ENCODE peak calls at places on chromosomes 4 and X, in ten cellular contexts. W is aorta, T is mucosa of descending colon, K is right atrium auricular region, B is mammary epithelial cell, L is coronary artery, O is lower leg skin, C is cardiac fibroblast, D is OCI-LY7, S is sigmoid colon. X is an unnamed sample.

GRCh38 chr4:165398570-165398969 is 19.8 kb downstream of the CPE start:
- DNase-seq in W (no peak), B (peak), L (no peak), K (no peak), S (no peak), D (peak), T (no peak), O (no peak), C (peak), X (no peak)

GRCh38 chrX:136694491-136695087 is 46.6 kb downstream of the CD40LG start:
- DNase-seq in W (no peak), D (peak), O (no peak), C (peak), L (no peak), B (peak), T (no peak), S (no peak), K (no peak), X (no peak)

GRCh38 chrX:124829930-124830329 is 483.6 kb downstream of the SH2D1A start:
- DNase-seq in W (no peak), S (no peak), C (no peak), O (no peak), D (peak), T (no peak), L (no peak), K (no peak), B (no peak), X (no peak)

GRCh38 chrX:49263631-49264030 is 879 bp downstream of the FOXP3 start:
- DNase-seq in O (no peak), T (no peak), S (no peak), K (no peak), C (no peak), D (no peak), W (no peak), L (no peak), B (no peak), X (no peak)

GRCh38 chr4:143386812-143387211 is 50.1 kb downstream of the GAB1 start:
- DNase-seq in S (no peak), C (no peak), L (no peak), W (no peak), K (no peak), D (no peak), B (no peak), T (no peak), O (no peak), X (no peak)

GRCh38 chr4:98631506-98631905 is 26.9 kb downstream of the TSPAN5 start:
- DNase-seq in K (no peak), D (no peak), O (no peak), T (no peak), S (no peak), W (no peak), L (no peak), C (no peak), B (no peak), X (no peak)

GRCh38 chrX:20265726-20266681 is 705 bp downstream of the RPS6KA3 start:
- DNase-seq in S (peak), L (peak), W (peak), K (no peak), O (no peak), D (peak), C (no peak), B (peak), T (peak), X (no peak)

GRCh38 chr4:40736910-40737309 is 12.8 kb upstream of the NSUN7 start:
- DNase-seq in W (no peak), C (peak), T (no peak), S (no peak), L (no peak), B (peak), D (peak), K (no peak), O (no peak), X (no peak)

GRCh38 chr4:154982187-154983047 is 201.3 kb downstream of the RBM46 start:
- DNase-seq in C (peak), W (peak), L (peak), K (peak), O (peak), D (peak), S (no peak), B (peak), T (no peak), X (no peak)

GRCh38 chr4:26069218-26069617 is 155.2 kb downstream of the SMIM20 start:
- DNase-seq in S (no peak), C (peak), K (no peak), O (no peak), T (no peak), L (no peak), D (peak), W (no peak), B (no peak), X (no peak)

GRCh38 chr4:22217480-22217879 is 268.9 kb upstream of the KCNIP4 start:
- DNase-seq in W (no peak), L (no peak), D (no peak), O (no peak), K (no peak), B (no peak), C (no peak), T (no peak), S (no peak), X (no peak)

GRCh38 chr4:1236103-1236641 is 12.8 kb downstream of the CTBP1 start:
- DNase-seq in S (peak), K (no peak), D (no peak), O (no peak), W (peak), C (no peak), L (peak), T (peak), B (no peak), X (no peak)

GRCh38 chr4:2255501-2256155 is 6.3 kb downstream of the MXD4 start:
- DNase-seq in O (peak), D (no peak), B (no peak), C (peak), S (peak), W (peak), L (peak), K (peak), T (peak), X (no peak)

GRCh38 chr4:185583813-185584212 is 48.5 kb upstream of the PDLIM3 start:
- DNase-seq in K (no peak), T (no peak), S (no peak), L (no peak), D (no peak), C (no peak), B (no peak), O (no peak), W (no peak), X (no peak)

GRCh38 chr4:145161549-145161948 is 18.8 kb downstream of the OTUD4 start:
- DNase-seq in C (no peak), B (no peak), S (no peak), O (no peak), D (no peak), L (no peak), W (no peak), T (no peak), K (no peak), X (no peak)

GRCh38 chrX:1316527-1316926 is 20.1 kb upstream of the IL3RA start:
- DNase-seq in S (peak), B (no peak), O (peak), D (no peak), C (no peak), L (no peak), T (peak), K (peak), W (peak), X (no peak)

GRCh38 chrX:144791298-144791697 is 456.0 kb upstream of the SPANXN1 start:
- DNase-seq in B (peak), S (no peak), K (no peak), L (no peak), O (no peak), W (no peak), C (no peak), D (no peak), T (no peak), X (peak)

GRCh38 chr4:3530051-3530450 is 2.2 kb downstream of the LRPAP1 start:
- DNase-seq in L (peak), W (no peak), B (no peak), K (no peak), S (peak), C (no peak), T (peak), O (no peak), D (no peak), X (no peak)

GRCh38 chr4:16969696-16970135 is 71.3 kb upstream of the LDB2 start:
- DNase-seq in L (no peak), W (peak), S (peak), D (no peak), B (no peak), T (no peak), O (no peak), K (no peak), C (peak), X (no peak)

GRCh38 chrX:12390301-12390700 is 252.0 kb downstream of the FRMPD4 start:
- DNase-seq in S (no peak), W (no peak), C (peak), D (no peak), O (no peak), L (no peak), T (no peak), K (no peak), B (no peak), X (no peak)

GRCh38 chr4:15735531-15735930 is 32.7 kb downstream of the BST1 start:
- DNase-seq in O (no peak), B (no peak), S (no peak), W (no peak), L (no peak), D (no peak), T (no peak), C (no peak), K (no peak), X (no peak)

GRCh38 chrX:6226646-6227444 is 1.8 kb downstream of the NLGN4X start:
- DNase-seq in C (no peak), K (no peak), D (no peak), O (no peak), T (peak), B (no peak), L (no peak), S (no peak), W (no peak), X (no peak)

GRCh38 chrX:110173192-110174175 is 144.4 kb downstream of the AMMECR1 start:
- DNase-seq in W (no peak), T (no peak), C (peak), K (no peak), O (no peak), B (peak), D (no peak), S (no peak), L (no peak), X (no peak)

GRCh38 chr4:153522800-153523089 is 56.6 kb downstream of the TMEM131L start:
- DNase-seq in W (no peak), L (no peak), D (peak), B (no peak), O (no peak), K (no peak), S (no peak), T (no peak), C (no peak), X (no peak)

GRCh38 chr4:77903186-77903585 is 40.6 kb downstream of the MRPL1 start:
- DNase-seq in K (no peak), L (no peak), S (no peak), C (no peak), O (no peak), W (no peak), T (no peak), D (no peak), B (peak), X (no peak)

GRCh38 chrX:28188526-28188925 is 207.3 kb upstream of the DCAF8L1 start:
- DNase-seq in K (no peak), C (no peak), D (no peak), T (no peak), B (peak), L (no peak), O (no peak), S (no peak), W (no peak), X (no peak)

GRCh38 chr4:25928956-25929336 is 14.9 kb downstream of the SMIM20 start:
- DNase-seq in D (no peak), S (no peak), O (no peak), L (no peak), B (no peak), W (no peak), C (peak), K (no peak), T (no peak), X (no peak)

GRCh38 chr4:123163501-123163900 is 233.1 kb upstream of the SPRY1 start:
- DNase-seq in O (no peak), S (no peak), W (no peak), T (no peak), K (no peak), L (no peak), C (no peak), D (no peak), B (peak), X (no peak)

GRCh38 chr4:165379662-165380061 is 854 bp downstream of the CPE start:
- DNase-seq in O (no peak), S (no peak), K (no peak), B (no peak), C (peak), L (peak), D (no peak), T (no peak), W (peak), X (no peak)

GRCh38 chrX:132875705-132876508 is 82.5 kb downstream of the HS6ST2 start:
- DNase-seq in W (no peak), L (no peak), D (no peak), B (no peak), O (no peak), C (no peak), S (no peak), K (no peak), T (no peak), X (no peak)

GRCh38 chr4:11446156-11446811 is 17.6 kb upstream of the HS3ST1 start:
- DNase-seq in C (peak), T (no peak), D (no peak), S (no peak), L (no peak), O (no peak), W (no peak), K (no peak), B (peak), X (no peak)

GRCh38 chr4:7240341-7240740 is 48.0 kb downstream of the SORCS2 start:
- DNase-seq in T (no peak), B (no peak), O (no peak), C (no peak), W (peak), K (no peak), D (no peak), L (no peak), S (no peak), X (no peak)

GRCh38 chr4:82901129-82901718 is 689 bp downstream of the THAP9 start:
- DNase-seq in T (no peak), B (no peak), O (no peak), W (no peak), K (no peak), C (no peak), L (no peak), S (no peak), D (no peak), X (no peak)

GRCh38 chrX:39133971-39134370 is 332.7 kb downstream of the MID1IP1 start:
- DNase-seq in O (no peak), L (no peak), C (no peak), S (no peak), K (no peak), D (peak), T (peak), B (no peak), W (no peak), X (no peak)

GRCh38 chrX:53280703-53281320 is 572 bp downstream of the IQSEC2 start:
- DNase-seq in W (peak), D (no peak), O (no peak), T (no peak), L (no peak), C (peak), K (peak), S (peak), B (peak), X (peak)

DNA sequence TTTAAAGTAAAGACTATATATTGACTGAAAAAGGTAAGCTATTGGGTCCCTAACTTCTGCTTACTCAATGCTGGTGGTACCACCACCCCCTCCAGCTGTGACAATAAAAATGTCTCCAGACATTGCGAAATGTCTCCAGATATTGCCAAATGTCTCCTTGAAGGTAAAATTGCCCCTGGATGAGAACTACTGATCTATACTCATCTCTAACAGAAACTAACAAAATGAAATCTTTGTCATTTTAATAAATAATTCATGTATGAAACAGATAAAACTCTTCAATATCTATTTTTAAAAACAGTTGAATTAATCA is 20.1 kb downstream of the CLTRN start:
- DNase-seq in O (no peak), W (no peak), C (no peak), K (no peak), T (no peak), L (no peak), S (no peak), D (no peak), B (no peak), X (no peak)
- H3K4me3 ChIP-seq in O (no peak), W (no peak), C (no peak), K (no peak), T (no peak), L (no peak), S (no peak), D (no peak), B (no peak), X (no peak)

DNA sequence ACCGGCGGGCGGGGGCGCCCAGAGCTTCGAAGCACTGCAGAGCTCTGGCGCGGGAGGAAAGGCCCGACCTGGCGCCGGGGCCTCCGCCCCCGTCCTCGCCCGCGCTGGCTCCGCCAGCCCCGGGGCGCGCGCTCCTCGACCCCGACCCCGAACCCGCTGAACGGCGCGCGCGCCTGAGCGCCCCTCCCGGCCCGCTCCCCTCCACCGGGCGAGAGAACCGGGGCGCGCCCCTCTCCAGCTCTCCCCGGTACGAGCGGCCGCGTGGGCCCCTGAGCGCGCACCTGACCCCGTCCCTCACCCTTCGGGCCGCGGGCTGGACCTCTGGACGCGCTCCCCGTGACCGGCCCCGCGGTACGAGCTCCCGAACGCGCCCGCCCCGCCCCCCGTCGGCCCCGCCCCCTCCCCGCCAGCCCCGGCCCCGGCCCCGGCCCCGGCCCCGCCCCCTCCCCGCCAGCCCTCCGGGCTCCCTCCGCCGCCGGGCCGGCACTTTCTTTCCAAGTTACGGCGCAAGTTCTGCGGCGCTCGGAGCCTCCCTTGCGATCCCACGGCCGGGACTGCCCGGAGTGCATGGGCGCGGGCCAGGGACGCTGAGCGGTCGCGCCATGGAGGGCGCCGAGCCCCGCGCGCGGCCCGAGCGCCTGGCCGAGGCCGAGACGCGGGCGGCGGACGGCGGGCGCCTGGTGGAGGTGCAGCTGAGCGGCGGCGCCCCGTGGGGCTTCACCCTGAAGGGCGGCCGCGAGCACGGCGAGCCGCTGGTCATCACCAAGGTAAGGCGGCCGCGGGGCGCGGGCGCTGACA is at the start of gene SHROOM2:
- DNase-seq in K (no peak), C (peak), T (no peak), W (no peak), O (no peak), S (no peak), L (no peak), D (no peak), B (no peak), X (no peak)
- H3K4me3 ChIP-seq in K (peak), C (peak), T (peak), W (peak), O (no peak), S (peak), L (peak), D (no peak), B (peak), X (peak)

DNA sequence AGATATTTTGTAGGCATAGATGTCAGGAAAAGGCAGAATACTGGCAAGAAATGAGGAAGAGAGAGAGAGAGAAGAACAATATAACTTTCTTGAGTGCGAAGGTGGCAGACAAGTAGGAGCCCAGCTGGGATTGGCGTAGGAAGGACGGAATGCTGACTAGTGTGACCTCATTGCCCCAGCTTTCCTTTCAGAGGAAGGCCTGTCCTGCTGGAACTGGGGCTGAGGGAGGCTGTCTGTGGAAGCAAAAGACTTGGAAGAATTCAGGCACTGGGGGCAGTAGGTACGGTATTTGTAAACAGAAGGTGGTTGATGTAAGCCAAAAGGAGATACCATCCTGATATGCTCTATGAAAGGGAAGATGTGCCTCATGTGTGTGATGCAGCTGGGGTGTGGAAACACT is 818.4 kb downstream of the ADGRL3 start:
- DNase-seq in T (no peak), O (no peak), B (no peak), L (no peak), S (no peak), D (no peak), W (no peak), C (no peak), K (no peak), X (no peak)
- H3K4me3 ChIP-seq in T (no peak), O (no peak), B (no peak), L (no peak), S (no peak), D (no peak), W (no peak), C (no peak), K (no peak), X (no peak)

GRCh38 chrX:151359931-151360871 is 36.8 kb upstream of the VMA21 start:
- DNase-seq in B (peak), K (no peak), C (peak), T (no peak), D (peak), S (no peak), W (no peak), O (no peak), L (no peak), X (no peak)
- H3K4me3 ChIP-seq in B (no peak), K (no peak), C (no peak), T (no peak), D (no peak), S (no peak), W (no peak), O (no peak), L (no peak), X (no peak)

GRCh38 chrX:37910186-37910585 is 62.8 kb upstream of the DYNLT3 start:
- DNase-seq in O (no peak), T (no peak), K (no peak), B (no peak), S (no peak), L (no peak), D (no peak), C (no peak), W (no peak), X (no peak)

GRCh38 chrX:37904833-37905232 is 57.5 kb upstream of the DYNLT3 start:
- DNase-seq in S (no peak), O (no peak), B (no peak), D (no peak), K (no peak), W (no peak), C (no peak), L (no peak), T (no peak), X (no peak)

GRCh38 chrX:37906357-37906756 is 59.0 kb upstream of the DYNLT3 start:
- DNase-seq in O (no peak), L (no peak), D (no peak), W (no peak), S (no peak), B (no peak), K (no peak), C (no peak), T (no peak), X (no peak)

DNA sequence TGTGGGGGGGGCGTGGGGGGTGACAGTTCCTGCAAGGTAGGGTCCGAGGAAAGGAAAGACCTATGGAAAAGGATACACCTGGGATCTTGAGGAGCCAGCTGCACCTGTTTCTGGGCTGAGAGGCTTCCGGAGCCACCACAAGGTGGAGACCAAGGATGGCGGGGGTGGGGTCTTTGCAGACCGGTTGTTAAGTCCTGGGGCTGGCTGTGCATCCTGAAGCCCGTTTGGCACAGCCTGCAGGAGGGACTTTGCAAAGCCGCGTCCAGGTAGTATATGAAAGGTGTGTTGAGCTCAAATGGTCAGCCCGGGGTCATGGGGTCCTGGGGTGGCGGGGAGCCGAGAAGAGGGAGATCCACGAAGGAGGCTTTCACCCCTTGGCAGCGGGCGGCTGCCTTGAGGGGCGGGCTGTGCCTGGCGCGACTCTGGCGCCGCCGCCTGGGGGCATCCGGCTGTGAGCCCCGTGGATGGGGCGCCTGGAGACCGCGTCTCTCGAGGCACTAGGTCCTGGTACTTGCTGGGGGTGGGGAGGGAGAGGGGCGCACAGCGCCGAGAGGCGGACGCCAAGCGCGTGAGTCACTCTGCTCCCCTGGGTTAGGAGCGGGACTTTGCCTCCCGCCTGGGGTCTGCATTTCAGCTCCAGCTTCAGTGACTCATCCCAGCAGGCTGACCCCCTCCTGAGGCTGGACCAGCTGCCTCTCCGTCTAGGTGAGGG is 58.2 kb upstream of the DYNLT3 start:
- DNase-seq in K (no peak), L (no peak), D (no peak), S (no peak), T (peak), O (no peak), C (peak), B (no peak), W (no peak), X (no peak)
- H3K4me3 ChIP-seq in K (no peak), L (peak), D (no peak), S (no peak), T (no peak), O (no peak), C (peak), B (peak), W (no peak), X (peak)

GRCh38 chrX:73916931-73917657 is 354.1 kb downstream of the CHIC1 start:
- DNase-seq in C (peak), S (no peak), L (no peak), O (no peak), B (peak), T (no peak), K (no peak), D (no peak), W (no peak), X (peak)
- H3K4me3 ChIP-seq in C (no peak), S (no peak), L (no peak), O (no peak), B (no peak), T (no peak), K (no peak), D (no peak), W (no peak), X (no peak)